ENCODE peak calls at places on chromosomes 12 and 14, in ten cellular contexts. P is CD8-positive, alpha-beta T cell; F is BE2C; E is WERI-Rb-1; T is breast epithelium; Y is foreskin keratinocyte; C is A673; W is heart left ventricle; V is PC-9; G is left lung. R is an unnamed sample.

GRCh38 chr14:77026166-77026929 is 2.2 kb downstream of the IRF2BPL start:
- DNase-seq in P (no peak), F (peak; percentile 54), E (no peak), T (no peak), Y (no peak), C (peak; percentile 69), W (no peak), V (peak; percentile 56), G (peak; percentile 84), R (no peak)

GRCh38 chr14:38524636-38525403 is 268.9 kb upstream of the CLEC14A start:
- DNase-seq in P (no peak), F (no peak), E (no peak), T (no peak), Y (no peak), C (no peak), W (no peak), V (no peak), G (no peak), R (no peak)

GRCh38 chr12:40104461-40105264 is 1.2 kb downstream of the SLC2A13 start:
- DNase-seq in P (no peak), F (no peak), E (peak; percentile 9), T (peak; percentile 51), Y (no peak), C (peak; percentile 24), W (peak; percentile 26), V (no peak), G (no peak), R (no peak)

GRCh38 chr12:88299567-88300101 is 157.5 kb downstream of the TMTC3 start:
- DNase-seq in P (no peak), F (no peak), E (no peak), T (no peak), Y (peak; percentile 98), C (peak; percentile 33), W (peak; percentile 24), V (peak; percentile 87), G (no peak), R (no peak)

GRCh38 chr12:81245458-81245857 is 167.6 kb downstream of the ACSS3 start:
- DNase-seq in P (no peak), F (no peak), E (no peak), T (no peak), Y (no peak), C (no peak), W (no peak), V (no peak), G (no peak), R (no peak)

GRCh38 chr12:50132505-50133135 is 20.6 kb downstream of the COX14 start:
- DNase-seq in P (no peak), F (no peak), E (no peak), T (no peak), Y (no peak), C (peak; percentile 61), W (no peak), V (no peak), G (no peak), R (no peak)

GRCh38 chr12:48296586-48297396 is 53.9 kb downstream of the ZNF641 start:
- DNase-seq in P (peak; percentile 2), F (peak; percentile 30), E (no peak), T (peak; percentile 70), Y (peak; percentile 87), C (peak; percentile 85), W (peak; percentile 83), V (no peak), G (peak; percentile 91), R (no peak)

GRCh38 chr12:8562310-8562709 is 21.6 kb upstream of the CLEC4E start:
- DNase-seq in P (no peak), F (peak; percentile 32), E (no peak), T (no peak), Y (no peak), C (no peak), W (no peak), V (no peak), G (no peak), R (no peak)

GRCh38 chr12:6067152-6067916 is 57.1 kb downstream of the VWF start:
- DNase-seq in P (no peak), F (peak; percentile 55), E (peak; percentile 59), T (no peak), Y (no peak), C (peak; percentile 18), W (peak; percentile 43), V (peak; percentile 45), G (no peak), R (no peak)

GRCh38 chr12:45933504-45933903 is 56.9 kb downstream of the SCAF11 start:
- DNase-seq in P (no peak), F (no peak), E (no peak), T (no peak), Y (no peak), C (peak; percentile 9), W (no peak), V (no peak), G (no peak), R (no peak)

GRCh38 chr12:76158518-76159321 is 74.2 kb upstream of the NAP1L1 start:
- DNase-seq in P (peak; percentile 34), F (peak; percentile 43), E (no peak), T (no peak), Y (peak; percentile 70), C (peak; percentile 33), W (no peak), V (no peak), G (no peak), R (no peak)

GRCh38 chr14:38238881-38239280 is 17.0 kb downstream of the CLEC14A start:
- DNase-seq in P (no peak), F (no peak), E (no peak), T (no peak), Y (no peak), C (peak; percentile 12), W (no peak), V (no peak), G (no peak), R (no peak)

GRCh38 chr14:25237845-25238244 is 187.9 kb upstream of the STXBP6 start:
- DNase-seq in P (no peak), F (no peak), E (peak; percentile 7), T (no peak), Y (peak; percentile 30), C (peak; percentile 52), W (no peak), V (no peak), G (no peak), R (no peak)

GRCh38 chr14:74412753-74413152 is 13.3 kb downstream of the SYNDIG1L start:
- DNase-seq in P (no peak), F (no peak), E (no peak), T (no peak), Y (no peak), C (no peak), W (no peak), V (no peak), G (no peak), R (no peak)
- H3K27me3 ChIP-seq in P (no peaks in the 10 kb centered on the region), F (peaks cover 7% of the 10 kb centered on the region), E (no peaks in the 10 kb centered on the region), T (no peaks in the 10 kb centered on the region), Y (peaks cover 40% of the 10 kb centered on the region), C (peaks cover 4% of the 10 kb centered on the region), W (no peaks in the 10 kb centered on the region), V (peaks cover 14% of the 10 kb centered on the region), G (peaks cover 13% of the 10 kb centered on the region), R (no peaks in the 10 kb centered on the region)

GRCh38 chr12:2854669-2855453 is 2.0 kb downstream of the TEX52 start:
- DNase-seq in P (no peak), F (no peak), E (no peak), T (no peak), Y (no peak), C (no peak), W (no peak), V (no peak), G (no peak), R (no peak)

GRCh38 chr12:2855546-2855945 is 1.3 kb downstream of the TEX52 start:
- DNase-seq in P (no peak), F (no peak), E (no peak), T (no peak), Y (no peak), C (no peak), W (no peak), V (no peak), G (no peak), R (no peak)

GRCh38 chr12:2851931-2852330 is 4.9 kb downstream of the TEX52 start:
- DNase-seq in P (no peak), F (no peak), E (no peak), T (no peak), Y (no peak), C (no peak), W (no peak), V (no peak), G (no peak), R (no peak)

GRCh38 chr12:2856051-2856450 is 788 bp downstream of the TEX52 start:
- DNase-seq in P (no peak), F (no peak), E (peak; percentile 31), T (no peak), Y (no peak), C (peak; percentile 54), W (no peak), V (no peak), G (no peak), R (no peak)

DNA sequence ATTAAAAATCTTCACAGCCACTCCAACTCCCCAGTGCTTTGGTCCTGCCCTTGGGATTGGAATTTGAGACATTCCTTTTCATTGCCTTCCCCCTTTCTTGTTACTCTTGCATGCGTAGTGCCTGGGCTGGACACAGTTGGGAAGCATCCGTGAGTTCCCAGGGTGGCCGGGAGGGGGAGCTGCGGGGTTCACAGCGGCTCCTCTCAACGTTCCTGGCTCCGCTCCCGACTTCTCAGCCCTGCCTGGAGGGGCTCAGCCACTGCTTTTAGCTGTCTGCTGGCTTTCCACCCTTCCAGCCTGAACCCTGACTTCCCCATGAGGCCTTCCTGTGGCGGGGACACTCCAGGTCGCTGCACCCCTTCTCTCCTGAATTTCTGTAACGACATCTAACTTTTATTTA is 3.2 kb downstream of the TEX52 start:
- DNase-seq in P (no peak), F (peak; percentile 89), E (peak; percentile 81), T (peak; percentile 80), Y (peak; percentile 52), C (peak; percentile 91), W (peak; percentile 85), V (no peak), G (peak; percentile 88), R (no peak)
- TF ChIP-seq CTCF in P (peak; percentile 57), F (peak; percentile 93), E (peak; percentile 94), T (peak; percentile 31), Y (peak; percentile 82), C (peak; percentile 91), W (peak; percentile 79), V (peak; percentile 80), G (peak; percentile 75), R (peak; percentile 67)

DNA sequence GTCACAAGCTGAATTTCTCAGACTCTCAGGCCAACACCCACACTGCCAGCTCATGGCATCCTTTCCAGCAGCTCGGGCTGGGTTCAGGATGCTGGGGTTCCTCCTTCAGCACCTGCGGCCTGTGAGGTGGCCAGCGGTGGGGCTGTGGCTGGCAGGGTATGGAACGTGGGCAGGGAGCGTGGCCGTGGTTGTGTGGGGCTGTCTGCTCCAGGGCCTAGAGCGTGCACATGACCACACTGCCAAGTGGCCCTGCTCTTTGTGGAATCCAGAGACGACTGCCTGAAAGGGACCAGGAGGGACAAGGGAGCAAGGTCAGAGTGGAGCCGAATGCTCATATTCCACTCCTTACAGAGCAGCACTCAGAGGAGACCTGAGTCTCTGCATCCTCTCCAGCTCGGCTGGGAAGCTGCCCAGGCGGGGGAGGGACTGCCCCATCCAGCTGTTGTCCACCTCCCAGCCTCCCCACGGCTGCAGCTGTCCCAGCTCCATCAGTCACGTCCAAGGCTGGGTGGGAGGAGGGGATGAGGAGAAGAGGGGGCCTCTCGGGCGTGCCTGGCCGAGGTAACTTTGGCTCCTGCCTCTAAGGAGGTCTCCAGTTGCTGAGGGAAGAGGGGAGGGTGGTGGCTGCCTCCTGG is 71.3 kb downstream of the TSPAN9 start:
- DNase-seq in P (no peak), F (no peak), E (no peak), T (no peak), Y (no peak), C (no peak), W (peak; percentile 74), V (no peak), G (no peak), R (no peak)
- H3K27me3 ChIP-seq in P (peaks cover 3% of the 10 kb centered on the region), F (no peaks in the 10 kb centered on the region), E (no peaks in the 10 kb centered on the region), T (no peaks in the 10 kb centered on the region), Y (no peaks in the 10 kb centered on the region), C (no peaks in the 10 kb centered on the region), W (no peaks in the 10 kb centered on the region), V (peaks cover 19% of the 10 kb centered on the region), G (no peaks in the 10 kb centered on the region), R (no peaks in the 10 kb centered on the region)

GRCh38 chr14:54420478-54421116 is 20.6 kb downstream of the CNIH1 start:
- DNase-seq in P (no peak), F (peak; percentile 53), E (peak; percentile 55), T (no peak), Y (peak; percentile 39), C (peak; percentile 64), W (no peak), V (no peak), G (no peak), R (no peak)
- TF ChIP-seq CTCF in P (peak; percentile 49), F (peak; percentile 71), E (peak; percentile 59), T (no peak), Y (peak; percentile 70), C (peak; percentile 70), W (peak; percentile 23), V (peak; percentile 67), G (peak; percentile 58), R (no peak)